ENCODE peak calls at places on chromosomes 13 and 19, in four cellular contexts. One of them, this sample, is unnamed.

GRCh38 chr13:81488021-81488420 is 1147.1 kb upstream of the SPRY2 start:
- DNase-seq in stimulated activated CD8-positive, alpha-beta memory T cell treated with anti-CD3 and anti-CD28 coated beads, Interleukin-15, amount 100 ng/mL, for 24 hours: no peak
- DNase-seq in CD8-positive, alpha-beta memory T cell: no peak
- DNase-seq in activated naive CD4-positive, alpha-beta T cell treated with anti-CD3 and anti-CD28 coated beads, Interleukin-2, amount 50 U/mL, for 72 hours: no peak
- DNase-seq in this sample: no peak

GRCh38 chr13:90156390-90156789 is 1191.1 kb upstream of the MIR17HG start:
- DNase-seq in stimulated activated CD8-positive, alpha-beta memory T cell treated with anti-CD3 and anti-CD28 coated beads, Interleukin-15, amount 100 ng/mL, for 24 hours: no peak
- DNase-seq in CD8-positive, alpha-beta memory T cell: no peak
- DNase-seq in activated naive CD4-positive, alpha-beta T cell treated with anti-CD3 and anti-CD28 coated beads, Interleukin-2, amount 50 U/mL, for 72 hours: no peak
- DNase-seq in this sample: no peak

GRCh38 chr19:21699197-21699596 is 68.2 kb downstream of the ZNF100 start:
- DNase-seq in stimulated activated CD8-positive, alpha-beta memory T cell treated with anti-CD3 and anti-CD28 coated beads, Interleukin-15, amount 100 ng/mL, for 24 hours: no peak
- DNase-seq in CD8-positive, alpha-beta memory T cell: no peak
- DNase-seq in activated naive CD4-positive, alpha-beta T cell treated with anti-CD3 and anti-CD28 coated beads, Interleukin-2, amount 50 U/mL, for 72 hours: no peak
- DNase-seq in this sample: no peak

GRCh38 chr19:23925285-23925684 is 10.6 kb downstream of the ZNF726 start:
- DNase-seq in stimulated activated CD8-positive, alpha-beta memory T cell treated with anti-CD3 and anti-CD28 coated beads, Interleukin-15, amount 100 ng/mL, for 24 hours: no peak
- DNase-seq in CD8-positive, alpha-beta memory T cell: no peak
- DNase-seq in activated naive CD4-positive, alpha-beta T cell treated with anti-CD3 and anti-CD28 coated beads, Interleukin-2, amount 50 U/mL, for 72 hours: no peak
- DNase-seq in this sample: no peak

GRCh38 chr13:34462843-34463242 is 479.2 kb upstream of the NBEA start:
- DNase-seq in stimulated activated CD8-positive, alpha-beta memory T cell treated with anti-CD3 and anti-CD28 coated beads, Interleukin-15, amount 100 ng/mL, for 24 hours: no peak
- DNase-seq in CD8-positive, alpha-beta memory T cell: no peak
- DNase-seq in activated naive CD4-positive, alpha-beta T cell treated with anti-CD3 and anti-CD28 coated beads, Interleukin-2, amount 50 U/mL, for 72 hours: no peak
- DNase-seq in this sample: no peak

GRCh38 chr13:53018690-53019647 is 9.6 kb upstream of the OLFM4 start:
- DNase-seq in stimulated activated CD8-positive, alpha-beta memory T cell treated with anti-CD3 and anti-CD28 coated beads, Interleukin-15, amount 100 ng/mL, for 24 hours: no peak
- DNase-seq in CD8-positive, alpha-beta memory T cell: no peak
- DNase-seq in activated naive CD4-positive, alpha-beta T cell treated with anti-CD3 and anti-CD28 coated beads, Interleukin-2, amount 50 U/mL, for 72 hours: no peak
- DNase-seq in this sample: no peak

GRCh38 chr19:48842744-48843162 is 6.5 kb upstream of the HSD17B14 start:
- DNase-seq in stimulated activated CD8-positive, alpha-beta memory T cell treated with anti-CD3 and anti-CD28 coated beads, Interleukin-15, amount 100 ng/mL, for 24 hours: no peak
- DNase-seq in CD8-positive, alpha-beta memory T cell: peak; percentile 49
- DNase-seq in activated naive CD4-positive, alpha-beta T cell treated with anti-CD3 and anti-CD28 coated beads, Interleukin-2, amount 50 U/mL, for 72 hours: peak; percentile 65
- DNase-seq in this sample: peak; percentile 52

GRCh38 chr13:45194081-45194939 is 6.5 kb downstream of the KCTD4 start:
- DNase-seq in stimulated activated CD8-positive, alpha-beta memory T cell treated with anti-CD3 and anti-CD28 coated beads, Interleukin-15, amount 100 ng/mL, for 24 hours: no peak
- DNase-seq in CD8-positive, alpha-beta memory T cell: no peak
- DNase-seq in activated naive CD4-positive, alpha-beta T cell treated with anti-CD3 and anti-CD28 coated beads, Interleukin-2, amount 50 U/mL, for 72 hours: no peak
- DNase-seq in this sample: peak; percentile 18

GRCh38 chr19:45070861-45071544 is 5.3 kb downstream of the ZNF296 start:
- DNase-seq in stimulated activated CD8-positive, alpha-beta memory T cell treated with anti-CD3 and anti-CD28 coated beads, Interleukin-15, amount 100 ng/mL, for 24 hours: no peak
- DNase-seq in CD8-positive, alpha-beta memory T cell: no peak
- DNase-seq in activated naive CD4-positive, alpha-beta T cell treated with anti-CD3 and anti-CD28 coated beads, Interleukin-2, amount 50 U/mL, for 72 hours: no peak
- DNase-seq in this sample: no peak

GRCh38 chr19:10290876-10291553 is 1.3 kb downstream of the ICAM5 start:
- DNase-seq in stimulated activated CD8-positive, alpha-beta memory T cell treated with anti-CD3 and anti-CD28 coated beads, Interleukin-15, amount 100 ng/mL, for 24 hours: no peak
- DNase-seq in CD8-positive, alpha-beta memory T cell: peak; percentile 39
- DNase-seq in activated naive CD4-positive, alpha-beta T cell treated with anti-CD3 and anti-CD28 coated beads, Interleukin-2, amount 50 U/mL, for 72 hours: peak; percentile 63
- DNase-seq in this sample: no peak

GRCh38 chr19:38565686-38566105 is 52.1 kb downstream of the MAP4K1 start:
- DNase-seq in stimulated activated CD8-positive, alpha-beta memory T cell treated with anti-CD3 and anti-CD28 coated beads, Interleukin-15, amount 100 ng/mL, for 24 hours: no peak
- DNase-seq in CD8-positive, alpha-beta memory T cell: no peak
- DNase-seq in activated naive CD4-positive, alpha-beta T cell treated with anti-CD3 and anti-CD28 coated beads, Interleukin-2, amount 50 U/mL, for 72 hours: no peak
- DNase-seq in this sample: no peak

GRCh38 chr13:62663767-62664166 is 1248.1 kb upstream of the PCDH20 start:
- DNase-seq in stimulated activated CD8-positive, alpha-beta memory T cell treated with anti-CD3 and anti-CD28 coated beads, Interleukin-15, amount 100 ng/mL, for 24 hours: no peak
- DNase-seq in CD8-positive, alpha-beta memory T cell: no peak
- DNase-seq in activated naive CD4-positive, alpha-beta T cell treated with anti-CD3 and anti-CD28 coated beads, Interleukin-2, amount 50 U/mL, for 72 hours: no peak
- DNase-seq in this sample: no peak

GRCh38 chr13:40920826-40921225 is 98.3 kb downstream of the ELF1 start:
- DNase-seq in stimulated activated CD8-positive, alpha-beta memory T cell treated with anti-CD3 and anti-CD28 coated beads, Interleukin-15, amount 100 ng/mL, for 24 hours: no peak
- DNase-seq in CD8-positive, alpha-beta memory T cell: no peak
- DNase-seq in activated naive CD4-positive, alpha-beta T cell treated with anti-CD3 and anti-CD28 coated beads, Interleukin-2, amount 50 U/mL, for 72 hours: no peak
- DNase-seq in this sample: no peak

GRCh38 chr13:108957369-108958012 is 328.1 kb downstream of the MYO16 start:
- DNase-seq in stimulated activated CD8-positive, alpha-beta memory T cell treated with anti-CD3 and anti-CD28 coated beads, Interleukin-15, amount 100 ng/mL, for 24 hours: no peak
- DNase-seq in CD8-positive, alpha-beta memory T cell: no peak
- DNase-seq in activated naive CD4-positive, alpha-beta T cell treated with anti-CD3 and anti-CD28 coated beads, Interleukin-2, amount 50 U/mL, for 72 hours: no peak
- DNase-seq in this sample: peak; percentile 27

GRCh38 chr19:12834418-12834943 is at the start of gene RTBDN:
- DNase-seq in stimulated activated CD8-positive, alpha-beta memory T cell treated with anti-CD3 and anti-CD28 coated beads, Interleukin-15, amount 100 ng/mL, for 24 hours: no peak
- DNase-seq in CD8-positive, alpha-beta memory T cell: no peak
- DNase-seq in activated naive CD4-positive, alpha-beta T cell treated with anti-CD3 and anti-CD28 coated beads, Interleukin-2, amount 50 U/mL, for 72 hours: no peak
- DNase-seq in this sample: no peak

GRCh38 chr19:44072543-44073401 is 813 bp downstream of the ZNF284 start:
- DNase-seq in stimulated activated CD8-positive, alpha-beta memory T cell treated with anti-CD3 and anti-CD28 coated beads, Interleukin-15, amount 100 ng/mL, for 24 hours: no peak
- DNase-seq in CD8-positive, alpha-beta memory T cell: no peak
- DNase-seq in activated naive CD4-positive, alpha-beta T cell treated with anti-CD3 and anti-CD28 coated beads, Interleukin-2, amount 50 U/mL, for 72 hours: no peak
- DNase-seq in this sample: no peak

GRCh38 chr19:29671393-29672076 is 6.3 kb downstream of the PLEKHF1 start:
- DNase-seq in stimulated activated CD8-positive, alpha-beta memory T cell treated with anti-CD3 and anti-CD28 coated beads, Interleukin-15, amount 100 ng/mL, for 24 hours: peak; percentile 54
- DNase-seq in CD8-positive, alpha-beta memory T cell: peak; percentile 88
- DNase-seq in activated naive CD4-positive, alpha-beta T cell treated with anti-CD3 and anti-CD28 coated beads, Interleukin-2, amount 50 U/mL, for 72 hours: peak; percentile 74
- DNase-seq in this sample: peak; percentile 50

GRCh38 chr19:28977826-28978225 is 235.1 kb downstream of the UQCRFS1 start:
- DNase-seq in stimulated activated CD8-positive, alpha-beta memory T cell treated with anti-CD3 and anti-CD28 coated beads, Interleukin-15, amount 100 ng/mL, for 24 hours: no peak
- DNase-seq in CD8-positive, alpha-beta memory T cell: no peak
- DNase-seq in activated naive CD4-positive, alpha-beta T cell treated with anti-CD3 and anti-CD28 coated beads, Interleukin-2, amount 50 U/mL, for 72 hours: no peak
- DNase-seq in this sample: no peak

GRCh38 chr19:45972081-45972943 is 1.4 kb downstream of the NOVA2 start:
- DNase-seq in stimulated activated CD8-positive, alpha-beta memory T cell treated with anti-CD3 and anti-CD28 coated beads, Interleukin-15, amount 100 ng/mL, for 24 hours: no peak
- DNase-seq in CD8-positive, alpha-beta memory T cell: peak; percentile 40
- DNase-seq in activated naive CD4-positive, alpha-beta T cell treated with anti-CD3 and anti-CD28 coated beads, Interleukin-2, amount 50 U/mL, for 72 hours: peak; percentile 10
- DNase-seq in this sample: no peak

GRCh38 chr13:99191336-99191899 is 9.2 kb upstream of the UBAC2 start:
- DNase-seq in stimulated activated CD8-positive, alpha-beta memory T cell treated with anti-CD3 and anti-CD28 coated beads, Interleukin-15, amount 100 ng/mL, for 24 hours: no peak
- DNase-seq in CD8-positive, alpha-beta memory T cell: no peak
- DNase-seq in activated naive CD4-positive, alpha-beta T cell treated with anti-CD3 and anti-CD28 coated beads, Interleukin-2, amount 50 U/mL, for 72 hours: no peak
- DNase-seq in this sample: no peak